ENCODE peak calls at places on chromosomes 11 and 22, in four cellular contexts. B, E, H and X are unnamed samples.

GRCh38 chr11:29231991-29232390 is 784.8 kb downstream of the KCNA4 start:
- DNase-seq in E (no peak), H (no peak), B (no peak), X (no peak)

GRCh38 chr11:63443714-63444113 is 47.3 kb downstream of the PLAAT5 start:
- DNase-seq in B (no peak), E (no peak), H (no peak), X (no peak)

GRCh38 chr11:57224537-57224936 is 12.5 kb downstream of the APLNR start:
- DNase-seq in B (no peak), E (no peak), H (no peak), X (no peak)

GRCh38 chr11:65892661-65893317 is 2.3 kb downstream of the CCDC85B start:
- DNase-seq in E (no peak), B (no peak), H (no peak), X (no peak)

GRCh38 chr11:17864478-17864941 is 129.9 kb downstream of the KCNC1 start:
- DNase-seq in H (no peak), B (no peak), E (peak; percentile 51), X (no peak)

GRCh38 chr11:20112291-20113146 is 47.8 kb downstream of the DBX1 start:
- DNase-seq in B (peak; percentile 82), E (peak; percentile 84), H (no peak), X (no peak)

GRCh38 chr11:116386118-116386699 is 386.6 kb downstream of the BUD13 start:
- DNase-seq in H (no peak), B (no peak), E (no peak), X (no peak)

GRCh38 chr11:113384551-113384950 is 3.0 kb upstream of the ANKK1 start:
- DNase-seq in E (no peak), H (no peak), B (no peak), X (peak; percentile 29)

GRCh38 chr22:30365891-30366290 is 9.1 kb downstream of the CCDC157 start:
- DNase-seq in H (no peak), E (no peak), B (no peak), X (no peak)

GRCh38 chr22:39522567-39523300 is 2.4 kb downstream of the ATF4 start:
- DNase-seq in H (no peak), B (no peak), E (no peak), X (no peak)

GRCh38 chr11:117413616-117414015 is 86.0 kb downstream of the CEP164 start:
- DNase-seq in H (no peak), B (no peak), E (no peak), X (no peak)

GRCh38 chr11:10809373-10810199 is 860 bp upstream of the EIF4G2 start:
- DNase-seq in H (peak; percentile 34), E (peak; percentile 52), B (peak; percentile 19), X (no peak)

GRCh38 chr22:31020334-31020733 is 51.3 kb downstream of the TUG1 start:
- DNase-seq in B (no peak), E (no peak), H (peak; percentile 10), X (peak; percentile 36)

GRCh38 chr11:82889133-82890001 is 10.9 kb downstream of the PRCP start:
- DNase-seq in E (no peak), B (no peak), H (no peak), X (no peak)

GRCh38 chr22:31969789-31970489 is 25.6 kb downstream of the YWHAH start:
- DNase-seq in H (peak; percentile 74), E (peak; percentile 58), B (peak; percentile 83), X (peak; percentile 61)

GRCh38 chr22:19750666-19751490 is 9.7 kb upstream of the TBX1 start:
- DNase-seq in E (no peak), B (no peak), H (no peak), X (no peak)

GRCh38 chr11:133694701-133695100 is 150.6 kb downstream of the SPATA19 start:
- DNase-seq in H (no peak), B (no peak), E (no peak), X (no peak)

GRCh38 chr11:66889974-66890373 is 33.1 kb downstream of the LRFN4 start:
- DNase-seq in B (no peak), E (no peak), H (no peak), X (peak; percentile 60)

GRCh38 chr11:46846510-46846830 is 390 bp upstream of the CKAP5 start:
- DNase-seq in H (no peak), B (no peak), E (no peak), X (no peak)

GRCh38 chr22:31327786-31328544 is 18.2 kb downstream of the PATZ1 start:
- DNase-seq in H (no peak), E (no peak), B (no peak), X (no peak)

GRCh38 chr11:58394195-58394594 is 12.5 kb downstream of the OR5B3 start:
- DNase-seq in B (no peak), E (no peak), H (no peak), X (peak; percentile 62)

GRCh38 chr22:40721266-40721665 is 42.0 kb downstream of the MCHR1 start:
- DNase-seq in H (no peak), B (no peak), E (no peak), X (peak; percentile 40)
- TF ChIP-seq FOSL1 in H (no peak), B (no peak), E (no peak), X (no peak)

GRCh38 chr22:43232445-43232844 is 45.5 kb upstream of the TTLL12 start:
- DNase-seq in H (no peak), B (no peak), E (no peak), X (no peak)

GRCh38 chr22:43235445-43236400 is 48.8 kb upstream of the TTLL12 start:
- DNase-seq in E (no peak), B (no peak), H (no peak), X (no peak)

GRCh38 chr22:43236401-43237166 is 49.6 kb upstream of the TTLL12 start:
- DNase-seq in E (no peak), B (no peak), H (no peak), X (no peak)

GRCh38 chr22:43233529-43233928 is 46.6 kb upstream of the TTLL12 start:
- DNase-seq in E (no peak), B (no peak), H (no peak), X (no peak)

GRCh38 chr22:43234299-43234988 is 47.5 kb upstream of the TTLL12 start:
- DNase-seq in E (no peak), H (no peak), B (no peak), X (no peak)
- TF ChIP-seq FOSL1 in E (no peak), H (no peak), B (no peak), X (no peak)

GRCh38 chr11:62064221-62064620 is 59.6 kb upstream of the INCENP start:
- DNase-seq in B (no peak), H (no peak), E (no peak), X (no peak)
- TF ChIP-seq FOSL1 in B (no peak), H (no peak), E (no peak), X (no peak)

DNA sequence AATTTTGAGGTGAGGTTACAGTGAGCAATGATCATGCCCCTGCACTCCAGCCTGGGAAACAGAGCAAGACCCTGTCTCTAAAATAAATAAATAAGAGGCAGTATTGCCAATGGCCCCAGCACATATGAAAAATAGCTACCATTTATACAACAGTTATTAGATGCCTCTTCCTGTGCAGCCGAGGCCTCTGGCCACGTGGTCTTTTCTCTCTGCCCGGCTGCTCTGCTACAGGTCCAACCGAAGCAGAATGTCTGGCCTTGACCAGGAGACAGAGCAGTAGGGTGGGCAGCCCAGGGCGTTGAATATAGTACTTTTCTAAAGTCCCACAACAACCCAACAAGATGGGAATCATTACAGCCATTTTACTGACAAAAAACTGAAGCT is 12.4 kb upstream of the OAF start:
- DNase-seq in H (no peak), E (no peak), B (no peak), X (no peak)
- TF ChIP-seq FOSL1 in H (no peak), E (no peak), B (no peak), X (no peak)

GRCh38 chr11:94142308-94143277 is 14.0 kb downstream of the PANX1 start:
- DNase-seq in B (no peak), H (no peak), E (no peak), X (peak; percentile 56)
- TF ChIP-seq FOSL1 in B (no peak), H (no peak), E (no peak), X (no peak)